ENCODE peak calls at places on chromosomes 13 and 19, in four cellular contexts. W, U, G and L are unnamed samples.

GRCh38 chr19:4115050-4115817 is 8.7 kb downstream of the MAP2K2 start:
- DNase-seq in G (no peak), W (peak), U (no peak), L (peak)

GRCh38 chr19:1383014-1383310 is 745 bp upstream of the NDUFS7 start:
- DNase-seq in G (no peak), W (peak), U (no peak), L (no peak)

GRCh38 chr13:49580980-49581680 is 4.2 kb downstream of the RCBTB1 start:
- DNase-seq in U (no peak), W (no peak), G (no peak), L (no peak)

GRCh38 chr19:49469828-49470614 is 4.0 kb upstream of the FLT3LG start:
- DNase-seq in U (no peak), W (no peak), G (no peak), L (peak)

GRCh38 chr13:111256946-111257345 is 63.5 kb upstream of the TEX29 start:
- DNase-seq in U (no peak), G (no peak), W (no peak), L (no peak)

GRCh38 chr19:53908106-53908932 is 759 bp upstream of the CACNG7 start:
- DNase-seq in G (no peak), W (peak), U (no peak), L (no peak)

GRCh38 chr13:40911341-40911740 is 107.8 kb downstream of the ELF1 start:
- DNase-seq in W (no peak), G (no peak), U (no peak), L (no peak)

GRCh38 chr13:43363156-43363918 is 340.0 kb downstream of the DNAJC15 start:
- DNase-seq in W (no peak), G (no peak), U (no peak), L (no peak)

GRCh38 chr13:89831157-89831556 is 1516.3 kb upstream of the MIR17HG start:
- DNase-seq in U (no peak), G (no peak), W (no peak), L (no peak)

GRCh38 chr13:112161441-112162301 is 94.7 kb downstream of the SOX1 start:
- DNase-seq in G (peak), U (no peak), W (no peak), L (no peak)

GRCh38 chr13:30119476-30119875 is 187.9 kb downstream of the KATNAL1 start:
- DNase-seq in U (no peak), W (no peak), G (no peak), L (no peak)

GRCh38 chr19:50728084-50728737 is 5.0 kb downstream of the CLEC11A start:
- DNase-seq in U (no peak), G (peak), W (peak), L (no peak)

GRCh38 chr13:102401305-102401704 is 543 bp downstream of the FGF14 start:
- DNase-seq in U (no peak), W (no peak), G (no peak), L (no peak)

GRCh38 chr19:35497406-35497805 is 7.1 kb upstream of the KRTDAP start:
- DNase-seq in W (no peak), G (no peak), U (no peak), L (no peak)

GRCh38 chr19:54096642-54097106 is 3.9 kb downstream of the OSCAR start:
- DNase-seq in U (peak), W (peak), G (no peak), L (no peak)

DNA sequence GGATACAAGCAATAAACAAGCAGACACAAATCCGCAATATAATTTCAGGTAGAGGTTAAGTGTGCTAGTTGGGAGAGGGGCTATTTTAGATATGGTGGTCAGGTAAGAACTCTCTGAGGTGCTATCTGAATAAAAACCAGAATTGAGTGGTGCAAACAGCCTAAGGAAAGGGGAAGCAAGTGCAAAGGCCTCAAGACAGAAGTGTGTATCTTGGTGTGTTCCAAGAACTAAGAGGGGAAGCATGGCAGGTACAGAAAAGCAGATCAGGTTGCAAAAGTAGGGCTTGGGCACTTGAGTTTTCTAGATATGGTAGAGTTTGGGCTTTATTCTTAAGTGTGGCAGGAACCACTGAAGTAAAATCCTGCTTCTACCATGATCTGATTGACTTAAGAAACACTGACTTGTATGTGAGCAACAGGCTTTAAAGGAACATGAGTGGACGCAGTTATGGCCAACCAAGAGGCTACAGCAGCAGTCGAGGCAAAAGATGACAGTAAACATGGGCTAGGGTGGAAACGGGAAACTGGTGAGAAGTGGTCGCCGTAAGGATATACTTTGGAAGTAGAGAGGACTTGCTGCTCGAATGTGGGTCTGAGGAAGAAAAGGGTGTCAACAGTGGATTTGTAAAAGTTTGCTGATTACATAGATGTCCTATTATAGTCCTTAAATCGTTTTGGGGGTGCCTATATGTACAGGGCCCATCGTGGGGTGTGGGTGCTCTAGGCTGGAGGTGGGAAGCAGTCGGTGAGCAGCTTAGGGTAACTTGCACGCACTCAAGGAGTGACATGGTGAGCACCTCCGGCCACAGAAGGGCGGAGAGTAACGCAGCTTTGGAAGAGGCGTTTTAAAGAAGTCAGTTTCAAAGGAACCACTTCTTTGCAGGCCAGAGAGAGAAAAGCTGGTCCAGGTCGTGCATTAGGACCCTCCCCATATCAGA is 678 bp downstream of the TGDS start:
- DNase-seq in W (peak), G (no peak), U (no peak), L (no peak)
- TF ChIP-seq ZBTB33 in W (no peak), G (no peak), U (no peak), L (no peak)

GRCh38 chr19:19644054-19644388 is 564 bp upstream of the GMIP start:
- DNase-seq in U (no peak), W (no peak), G (no peak), L (no peak)

GRCh38 chr19:19642506-19643157 is 825 bp downstream of the GMIP start:
- DNase-seq in W (peak), U (no peak), G (no peak), L (no peak)

GRCh38 chr19:19643158-19644053 is at the start of gene GMIP:
- DNase-seq in W (peak), G (peak), U (peak), L (no peak)

GRCh38 chr19:19647037-19647835 is 3.8 kb upstream of the GMIP start:
- DNase-seq in G (no peak), W (no peak), U (no peak), L (no peak)

DNA sequence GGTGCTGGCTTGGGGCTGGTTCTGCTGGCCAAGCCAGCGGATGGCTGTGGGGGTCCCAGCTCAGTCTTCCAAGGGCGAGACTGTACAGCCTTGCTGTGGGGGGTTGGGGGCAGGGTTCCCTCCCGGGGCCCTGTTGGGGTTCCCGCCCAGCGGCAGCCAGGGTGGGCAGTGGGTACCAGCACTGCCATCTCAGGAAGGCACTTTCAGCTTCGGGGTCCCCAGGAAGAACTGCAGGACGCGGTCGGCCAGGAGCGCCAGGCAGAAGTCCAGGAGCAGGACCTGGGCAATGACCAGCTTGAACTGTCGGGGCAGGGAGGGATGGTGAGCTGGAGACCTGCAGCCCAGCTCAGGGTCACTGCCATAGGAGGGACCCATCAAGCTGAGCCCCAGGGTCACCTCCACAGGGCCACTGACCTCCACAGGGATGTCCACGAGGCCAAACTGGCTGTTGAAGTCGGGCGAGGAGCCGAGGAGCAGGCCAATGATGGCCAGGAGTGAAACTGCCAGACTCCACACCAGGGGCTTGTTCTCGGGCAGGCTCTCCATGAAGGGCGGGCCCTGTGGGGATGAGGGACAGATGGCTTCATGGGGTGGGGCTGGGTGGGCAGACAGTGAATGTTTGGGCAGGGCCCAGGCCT is 1.9 kb upstream of the GMIP start:
- DNase-seq in W (no peak), U (no peak), G (no peak), L (no peak)
- TF ChIP-seq ZBTB33 in W (no peak), U (no peak), G (no peak), L (no peak)

DNA sequence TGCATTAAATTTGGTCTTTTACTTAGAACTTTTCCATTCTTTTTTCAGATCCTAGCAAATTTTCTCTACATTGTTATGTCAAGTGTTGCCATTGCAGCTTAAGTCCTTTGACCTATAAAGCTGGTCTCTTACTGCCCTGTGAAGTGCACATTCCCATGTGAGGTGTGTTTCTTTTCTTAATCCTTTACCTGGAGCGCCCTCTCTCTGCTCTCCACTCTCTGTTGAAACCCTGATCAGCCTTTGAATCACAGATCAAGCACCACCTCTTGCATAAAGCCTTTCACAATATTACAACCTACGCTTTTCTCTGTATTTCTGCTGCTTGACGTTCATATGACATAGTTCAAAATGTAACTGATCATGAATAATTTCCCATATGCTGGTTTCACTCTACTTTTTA is 84.8 kb downstream of the PCDH17 start:
- DNase-seq in U (no peak), G (peak), W (no peak), L (no peak)
- TF ChIP-seq ZBTB33 in U (no peak), G (no peak), W (no peak), L (no peak)

DNA sequence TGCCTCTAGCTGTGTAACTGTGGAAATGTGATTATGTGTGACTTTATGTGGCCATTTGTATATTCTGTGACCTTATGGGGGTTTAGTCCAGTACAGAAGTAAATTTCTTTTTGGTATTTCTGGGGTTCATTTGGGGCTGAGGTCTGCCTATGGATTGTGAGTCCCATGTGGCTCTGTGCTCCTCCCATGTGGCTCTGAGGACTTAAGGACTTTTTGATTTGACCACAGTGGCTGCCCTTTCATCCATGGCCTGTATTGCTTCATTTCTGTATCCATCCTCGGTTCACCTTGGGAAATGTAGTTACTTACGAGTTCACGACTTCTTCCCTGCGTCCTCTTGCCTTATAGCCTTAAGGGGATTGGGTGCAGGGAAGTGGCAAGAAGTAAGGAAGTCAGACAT is 1.0 kb downstream of the ZNF420 start:
- DNase-seq in G (no peak), W (no peak), U (no peak), L (no peak)
- TF ChIP-seq ZBTB33 in G (no peak), W (no peak), U (no peak), L (no peak)

DNA sequence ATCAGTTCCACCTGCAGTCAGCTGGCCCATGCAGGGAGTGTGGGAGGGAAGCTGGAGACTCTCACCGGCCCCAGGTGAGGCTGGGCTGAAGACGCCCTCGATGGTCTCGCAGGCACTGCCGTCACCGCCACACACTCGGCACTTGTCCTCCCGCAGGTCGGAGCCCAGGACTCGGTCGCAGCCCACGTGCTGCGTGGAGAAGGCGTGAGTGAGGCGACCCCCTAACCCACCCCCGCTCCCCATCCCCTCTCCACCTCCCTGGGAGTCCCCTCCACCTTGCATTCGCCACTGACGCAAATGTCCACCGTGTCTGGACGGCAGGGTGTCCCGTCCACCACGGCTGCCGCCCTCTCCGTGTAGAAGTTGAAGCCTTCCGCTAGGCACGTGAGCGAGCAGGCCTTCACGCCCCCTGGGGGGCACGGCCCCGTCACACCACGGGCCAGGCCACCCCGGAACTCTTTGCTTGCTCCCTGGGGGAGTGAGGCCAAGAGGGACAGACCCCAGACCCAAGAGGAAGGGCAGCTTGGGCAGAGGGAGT is 12.0 kb upstream of the MYO1F start:
- DNase-seq in W (no peak), U (no peak), G (no peak), L (no peak)
- TF ChIP-seq ZBTB33 in W (no peak), U (no peak), G (no peak), L (no peak)